ENCODE peak calls at places on chromosomes 5 and 9, in eight cellular contexts. Y is GM23338, V is aorta, X is epithelial cell of esophagus, U is right cardiac atrium, A is upper lobe of right lung, L is germinal center, N is endothelial cell. K is an unnamed sample.

GRCh38 chr5:54243483-54244080 is 66.8 kb downstream of the ARL15 start:
- DNase-seq in Y (peak; percentile 70), V (no peak), X (peak; percentile 48), U (no peak), A (no peak), L (no peak), N (peak; percentile 47), K (peak; percentile 52)

GRCh38 chr5:108670591-108671335 is 76.9 kb upstream of the FER start:
- DNase-seq in Y (no peak), V (no peak), X (no peak), U (peak; percentile 75), A (no peak), L (no peak), N (no peak), K (no peak)

GRCh38 chr9:77291714-77292113 is 114.4 kb downstream of the VPS13A start:
- DNase-seq in Y (peak; percentile 78), V (no peak), X (peak; percentile 54), U (no peak), A (no peak), L (no peak), N (peak; percentile 17), K (peak; percentile 86)

GRCh38 chr5:163506726-163507125 is 1.3 kb downstream of the MAT2B start:
- DNase-seq in Y (no peak), V (no peak), X (peak; percentile 64), U (no peak), A (no peak), L (no peak), N (no peak), K (no peak)

GRCh38 chr5:2087980-2088379 is 205.3 kb upstream of the IRX4 start:
- DNase-seq in Y (no peak), V (no peak), X (no peak), U (no peak), A (no peak), L (no peak), N (no peak), K (no peak)

GRCh38 chr5:84130006-84130580 is 254.6 kb downstream of the EDIL3 start:
- DNase-seq in Y (no peak), V (no peak), X (no peak), U (no peak), A (no peak), L (no peak), N (no peak), K (no peak)

GRCh38 chr9:109119439-109120203 is at the start of gene TMEM245:
- DNase-seq in Y (peak; percentile 99), V (peak; percentile 98), X (peak; percentile 99), U (peak; percentile 98), A (peak; percentile 97), L (peak; percentile 93), N (peak; percentile 91), K (peak; percentile 100)

GRCh38 chr5:95870105-95870672 is 47.7 kb upstream of the GLRX start:
- DNase-seq in Y (no peak), V (no peak), X (peak; percentile 86), U (no peak), A (no peak), L (no peak), N (no peak), K (no peak)

GRCh38 chr9:72800326-72800994 is 152.4 kb downstream of the ALDH1A1 start:
- DNase-seq in Y (no peak), V (no peak), X (no peak), U (no peak), A (no peak), L (no peak), N (no peak), K (peak; percentile 20)

GRCh38 chr5:134568761-134569725 is 43.6 kb downstream of the JADE2 start:
- DNase-seq in Y (no peak), V (peak; percentile 93), X (no peak), U (peak; percentile 95), A (peak; percentile 83), L (no peak), N (no peak), K (no peak)

GRCh38 chr5:140966293-140967225 is at the start of gene PCDHAC2:
- DNase-seq in Y (peak; percentile 94), V (peak; percentile 81), X (peak; percentile 48), U (peak; percentile 61), A (peak; percentile 87), L (no peak), N (peak; percentile 71), K (peak; percentile 93)

GRCh38 chr5:142491260-142491659 is 166.4 kb upstream of the SPRY4 start:
- DNase-seq in Y (peak; percentile 23), V (no peak), X (no peak), U (no peak), A (no peak), L (no peak), N (peak; percentile 14), K (peak; percentile 57)

GRCh38 chr5:154366353-154366752 is 79.4 kb upstream of the SAP30L start:
- DNase-seq in Y (no peak), V (no peak), X (no peak), U (no peak), A (no peak), L (no peak), N (no peak), K (peak; percentile 69)

GRCh38 chr5:135697959-135698345 is 119.2 kb upstream of the CXCL14 start:
- DNase-seq in Y (no peak), V (no peak), X (no peak), U (no peak), A (no peak), L (no peak), N (no peak), K (no peak)

GRCh38 chr9:37004424-37004935 is 29.6 kb downstream of the PAX5 start:
- DNase-seq in Y (no peak), V (no peak), X (no peak), U (no peak), A (no peak), L (peak; percentile 38), N (no peak), K (no peak)

GRCh38 chr5:141349917-141350619 is at the start of gene PCDHGB1:
- DNase-seq in Y (peak; percentile 95), V (peak; percentile 62), X (peak; percentile 38), U (peak; percentile 65), A (no peak), L (peak; percentile 74), N (peak; percentile 25), K (peak; percentile 85)

GRCh38 chr9:69745716-69746538 is 13.9 kb downstream of the PTAR1 start:
- DNase-seq in Y (peak; percentile 24), V (no peak), X (peak; percentile 28), U (no peak), A (no peak), L (no peak), N (no peak), K (peak; percentile 59)

GRCh38 chr9:3180696-3181048 is 336.8 kb upstream of the PUM3 start:
- DNase-seq in Y (peak; percentile 39), V (no peak), X (no peak), U (no peak), A (no peak), L (no peak), N (no peak), K (no peak)

GRCh38 chr5:27571681-27572080 is 533.3 kb upstream of the CDH9 start:
- DNase-seq in Y (no peak), V (no peak), X (peak; percentile 18), U (no peak), A (no peak), L (no peak), N (no peak), K (no peak)

GRCh38 chr9:94827584-94828304 is 101.2 kb downstream of the AOPEP start:
- DNase-seq in Y (no peak), V (no peak), X (no peak), U (no peak), A (no peak), L (no peak), N (no peak), K (no peak)

GRCh38 chr9:136004712-136005111 is 43.5 kb upstream of the UBAC1 start:
- DNase-seq in Y (peak; percentile 77), V (no peak), X (no peak), U (peak; percentile 50), A (no peak), L (no peak), N (no peak), K (no peak)

GRCh38 chr5:59049070-59049469 is 466.2 kb downstream of the RAB3C start:
- DNase-seq in Y (no peak), V (no peak), X (no peak), U (no peak), A (no peak), L (no peak), N (no peak), K (no peak)

GRCh38 chr5:107674655-107675054 is 3.9 kb upstream of the EFNA5 start:
- DNase-seq in Y (no peak), V (no peak), X (peak; percentile 72), U (no peak), A (no peak), L (no peak), N (no peak), K (no peak)

GRCh38 chr9:69200071-69200470 is 26.0 kb downstream of the TJP2 start:
- DNase-seq in Y (no peak), V (no peak), X (peak; percentile 82), U (no peak), A (no peak), L (no peak), N (no peak), K (peak; percentile 74)

GRCh38 chr9:86632537-86632936 is 278.3 kb upstream of the TUT7 start:
- DNase-seq in Y (no peak), V (no peak), X (no peak), U (peak; percentile 70), A (no peak), L (no peak), N (no peak), K (no peak)